ENCODE peak calls at places on chromosomes 2 and 18, in nine cellular contexts. O is cardiac fibroblast, D is cardiac muscle cell, R is GM23338, U is SK-N-SH, G is transverse colon, M is epithelial cell of proximal tubule, W is IMR-90, Z is fibroblast of mammary gland. A is an unnamed sample.

GRCh38 chr18:67117804-67118203 is 398.7 kb downstream of the DSEL start:
- DNase-seq in O (peak), D (no peak), R (no peak), U (no peak), G (no peak), M (peak), W (no peak), Z (peak), A (no peak)

GRCh38 chr2:165203689-165204559 is at the start of gene SCN3A:
- DNase-seq in O (peak), D (peak), R (peak), U (peak), G (peak), M (no peak), W (peak), Z (peak), A (peak)

GRCh38 chr18:67665266-67665665 is 148.7 kb upstream of the DSEL start:
- DNase-seq in O (peak), D (peak), R (peak), U (no peak), G (no peak), M (peak), W (peak), Z (peak), A (no peak)

GRCh38 chr2:46036929-46037328 is 260.3 kb upstream of the EPAS1 start:
- DNase-seq in O (no peak), D (peak), R (no peak), U (no peak), G (no peak), M (no peak), W (peak), Z (peak), A (no peak)

GRCh38 chr18:70221911-70222278 is 16.4 kb upstream of the RTTN start:
- DNase-seq in O (no peak), D (no peak), R (no peak), U (no peak), G (no peak), M (no peak), W (no peak), Z (no peak), A (no peak)

GRCh38 chr2:197708331-197708730 is 3.2 kb downstream of the MARS2 start:
- DNase-seq in O (peak), D (peak), R (no peak), U (no peak), G (no peak), M (no peak), W (peak), Z (peak), A (no peak)

GRCh38 chr2:8312221-8312620 is 369.6 kb upstream of the ID2 start:
- DNase-seq in O (no peak), D (no peak), R (no peak), U (no peak), G (no peak), M (no peak), W (no peak), Z (no peak), A (peak)

GRCh38 chr2:223123859-223124610 is 72.0 kb downstream of the KCNE4 start:
- DNase-seq in O (peak), D (peak), R (no peak), U (no peak), G (no peak), M (no peak), W (peak), Z (peak), A (peak)

GRCh38 chr2:68715353-68716041 is 19.1 kb upstream of the ARHGAP25 start:
- DNase-seq in O (peak), D (peak), R (peak), U (peak), G (peak), M (peak), W (peak), Z (peak), A (peak)

GRCh38 chr18:42064109-42064508 is 109.1 kb downstream of the PIK3C3 start:
- DNase-seq in O (no peak), D (no peak), R (no peak), U (no peak), G (no peak), M (no peak), W (peak), Z (no peak), A (no peak)

GRCh38 chr2:149371476-149371875 is 41.1 kb downstream of the LYPD6 start:
- DNase-seq in O (no peak), D (no peak), R (no peak), U (no peak), G (no peak), M (no peak), W (no peak), Z (no peak), A (no peak)

GRCh38 chr2:188787002-188787660 is 187.0 kb upstream of the COL3A1 start:
- DNase-seq in O (peak), D (peak), R (no peak), U (no peak), G (no peak), M (no peak), W (peak), Z (peak), A (no peak)

GRCh38 chr18:44895176-44895798 is 214.6 kb downstream of the SETBP1 start:
- DNase-seq in O (peak), D (peak), R (no peak), U (peak), G (peak), M (peak), W (peak), Z (peak), A (peak)

GRCh38 chr2:239870276-239870675 is 154.9 kb downstream of the NDUFA10 start:
- DNase-seq in O (no peak), D (no peak), R (no peak), U (no peak), G (no peak), M (no peak), W (no peak), Z (no peak), A (no peak)

GRCh38 chr2:177784449-177784845 is 288.1 kb downstream of the PDE11A start:
- DNase-seq in O (peak), D (peak), R (no peak), U (no peak), G (no peak), M (no peak), W (peak), Z (peak), A (no peak)

GRCh38 chr2:38763226-38763625 is 12.1 kb upstream of the SRSF7 start:
- DNase-seq in O (no peak), D (no peak), R (no peak), U (no peak), G (no peak), M (no peak), W (no peak), Z (no peak), A (no peak)

GRCh38 chr18:40235881-40236280 is 1719.2 kb upstream of the PIK3C3 start:
- DNase-seq in O (no peak), D (no peak), R (no peak), U (no peak), G (no peak), M (no peak), W (no peak), Z (no peak), A (no peak)

GRCh38 chr2:120176526-120176925 is 46.7 kb downstream of the TMEM185B start:
- DNase-seq in O (no peak), D (no peak), R (no peak), U (no peak), G (no peak), M (no peak), W (no peak), Z (no peak), A (no peak)

GRCh38 chr18:3869848-3870247 is 419.9 kb downstream of the TGIF1 start:
- DNase-seq in O (peak), D (peak), R (peak), U (peak), G (no peak), M (no peak), W (peak), Z (peak), A (peak)

GRCh38 chr2:180910831-180911665 is 69.4 kb upstream of the UBE2E3 start:
- DNase-seq in O (peak), D (no peak), R (peak), U (no peak), G (no peak), M (no peak), W (peak), Z (peak), A (no peak)

GRCh38 chr18:55449412-55450140 is 138.4 kb downstream of the TCF4 start:
- DNase-seq in O (no peak), D (no peak), R (no peak), U (no peak), G (no peak), M (no peak), W (no peak), Z (no peak), A (no peak)

GRCh38 chr2:236177604-236177966 is 9.4 kb upstream of the GBX2 start:
- DNase-seq in O (peak), D (peak), R (peak), U (peak), G (peak), M (no peak), W (peak), Z (peak), A (peak)

GRCh38 chr2:13046557-13047165 is 329.9 kb downstream of the TRIB2 start:
- DNase-seq in O (peak), D (peak), R (peak), U (no peak), G (no peak), M (no peak), W (peak), Z (peak), A (peak)

GRCh38 chr18:23643815-23644214 is 18.9 kb downstream of the ANKRD29 start:
- DNase-seq in O (no peak), D (no peak), R (no peak), U (no peak), G (no peak), M (no peak), W (no peak), Z (no peak), A (no peak)

GRCh38 chr2:110101280-110101844 is 14.3 kb downstream of the MALL start:
- DNase-seq in O (peak), D (peak), R (peak), U (peak), G (peak), M (peak), W (peak), Z (peak), A (no peak)

GRCh38 chr18:50644807-50645206 is 84.9 kb downstream of the MAPK4 start:
- DNase-seq in O (no peak), D (peak), R (peak), U (peak), G (no peak), M (no peak), W (no peak), Z (no peak), A (peak)

GRCh38 chr2:17538022-17538843 is 2.3 kb upstream of the VSNL1 start:
- DNase-seq in O (peak), D (peak), R (peak), U (peak), G (peak), M (peak), W (peak), Z (peak), A (no peak)

GRCh38 chr2:220473611-220474010 is 846.2 kb downstream of the SLC4A3 start:
- DNase-seq in O (no peak), D (peak), R (no peak), U (no peak), G (no peak), M (no peak), W (peak), Z (peak), A (no peak)

GRCh38 chr2:224210495-224211472 is 171.7 kb upstream of the SERPINE2 start:
- DNase-seq in O (no peak), D (no peak), R (no peak), U (peak), G (no peak), M (no peak), W (no peak), Z (no peak), A (no peak)

GRCh38 chr2:102915128-102915527 is 153.3 kb downstream of the TMEM182 start:
- DNase-seq in O (peak), D (peak), R (no peak), U (no peak), G (no peak), M (no peak), W (peak), Z (peak), A (no peak)

GRCh38 chr2:18047896-18048657 is 169.6 kb downstream of the KCNS3 start:
- DNase-seq in O (peak), D (peak), R (no peak), U (no peak), G (no peak), M (peak), W (peak), Z (no peak), A (no peak)

DNA sequence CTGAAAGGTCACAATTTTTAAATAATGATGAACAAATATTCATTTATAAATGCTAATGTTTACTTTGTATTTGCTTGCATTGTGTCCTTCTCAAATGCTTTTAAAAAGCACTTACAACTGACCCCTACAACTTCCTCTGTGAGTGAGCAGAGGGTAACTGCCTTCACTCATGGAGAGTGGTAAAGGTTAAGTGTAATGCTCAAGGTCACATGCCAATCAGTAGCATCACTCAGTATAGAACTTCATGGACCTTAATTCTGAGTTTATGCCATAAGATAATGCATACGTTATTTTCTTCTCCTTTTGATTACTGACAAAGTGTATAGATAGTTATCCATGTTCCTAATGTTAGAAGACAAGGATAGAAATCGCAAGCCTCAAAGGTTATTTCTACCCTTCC is 91.8 kb upstream of the SERTAD2 start:
- DNase-seq in O (no peak), D (no peak), R (no peak), U (no peak), G (no peak), M (no peak), W (no peak), Z (no peak), A (no peak)
- H3K4me3 ChIP-seq in O (no peak), D (no peak), R (no peak), U (no peak), G (no peak), M (no peak), W (no peak), Z (no peak), A (no peak)

GRCh38 chr2:27133905-27134780 is at the start of gene PREB:
- DNase-seq in O (peak), D (peak), R (peak), U (peak), G (peak), M (peak), W (peak), Z (peak), A (peak)
- TF ChIP-seq CTCF in O (peak), D (peak), R (peak), U (peak), G (no peak), M (peak), W (peak), Z (peak), A (peak)

GRCh38 chr18:35804377-35804776 is 168.1 kb upstream of the RMP24 start:
- DNase-seq in O (no peak), D (no peak), R (no peak), U (no peak), G (no peak), M (no peak), W (no peak), Z (no peak), A (no peak)

GRCh38 chr18:35810505-35810904 is 162.0 kb upstream of the RMP24 start:
- DNase-seq in O (no peak), D (no peak), R (no peak), U (no peak), G (no peak), M (no peak), W (no peak), Z (no peak), A (no peak)

GRCh38 chr18:35811896-35812295 is 160.6 kb upstream of the RMP24 start:
- DNase-seq in O (peak), D (no peak), R (no peak), U (no peak), G (no peak), M (no peak), W (no peak), Z (peak), A (no peak)

GRCh38 chr18:35807942-35808341 is 164.5 kb upstream of the RMP24 start:
- DNase-seq in O (no peak), D (no peak), R (no peak), U (no peak), G (no peak), M (no peak), W (no peak), Z (no peak), A (no peak)

DNA sequence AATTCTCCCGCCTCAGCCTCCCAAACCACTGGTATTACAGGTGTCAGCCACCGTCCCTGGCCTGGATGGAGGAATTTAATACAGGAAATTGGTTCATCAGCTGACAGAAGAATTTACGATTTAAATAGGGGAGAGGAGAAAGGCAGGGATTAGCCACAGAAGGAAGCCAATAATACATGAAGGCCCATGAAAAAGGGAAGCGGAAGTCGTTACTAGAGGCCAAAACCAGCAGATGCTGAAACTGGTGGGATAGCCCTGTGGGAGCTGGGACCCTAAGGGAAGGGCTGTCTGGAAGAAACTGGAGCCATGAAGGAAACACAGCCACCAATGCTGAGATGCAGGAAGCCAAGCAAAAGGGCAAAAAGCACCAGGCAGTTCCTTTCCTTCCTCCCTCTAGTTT is 163.7 kb upstream of the RMP24 start:
- DNase-seq in O (no peak), D (no peak), R (no peak), U (no peak), G (no peak), M (no peak), W (no peak), Z (no peak), A (no peak)
- H3K4me3 ChIP-seq in O (no peak), D (no peak), R (no peak), U (no peak), G (no peak), M (no peak), W (no peak), Z (no peak), A (no peak)

GRCh38 chr18:80136679-80137078 is 27.6 kb downstream of the ADNP2 start:
- DNase-seq in O (no peak), D (no peak), R (no peak), U (peak), G (no peak), M (no peak), W (no peak), Z (no peak), A (no peak)

GRCh38 chr18:80143876-80144275 is 34.8 kb downstream of the ADNP2 start:
- DNase-seq in O (peak), D (peak), R (no peak), U (no peak), G (no peak), M (no peak), W (peak), Z (peak), A (no peak)

GRCh38 chr18:80137976-80138375 is 28.9 kb downstream of the ADNP2 start:
- DNase-seq in O (no peak), D (no peak), R (no peak), U (no peak), G (no peak), M (no peak), W (no peak), Z (no peak), A (no peak)

GRCh38 chr18:80137137-80137536 is 28.1 kb downstream of the ADNP2 start:
- DNase-seq in O (no peak), D (no peak), R (no peak), U (no peak), G (no peak), M (no peak), W (no peak), Z (no peak), A (no peak)

GRCh38 chr18:80140455-80140985 is 31.5 kb downstream of the ADNP2 start:
- DNase-seq in O (no peak), D (no peak), R (no peak), U (no peak), G (no peak), M (no peak), W (no peak), Z (no peak), A (no peak)
- TF ChIP-seq CTCF in O (no peak), D (no peak), R (no peak), U (no peak), G (no peak), M (no peak), W (no peak), Z (no peak), A (no peak)

GRCh38 chr18:47903809-47904208 is 26.6 kb downstream of the SMAD2 start:
- DNase-seq in O (no peak), D (no peak), R (no peak), U (no peak), G (no peak), M (no peak), W (no peak), Z (no peak), A (no peak)
- H3K4me3 ChIP-seq in O (no peak), D (no peak), R (peak), U (no peak), G (no peak), M (no peak), W (no peak), Z (no peak), A (no peak)

GRCh38 chr2:71779306-71779855 is 326.0 kb downstream of the DYSF start:
- DNase-seq in O (peak), D (peak), R (no peak), U (no peak), G (no peak), M (no peak), W (peak), Z (peak), A (no peak)

GRCh38 chr2:71780162-71780561 is 326.8 kb downstream of the DYSF start:
- DNase-seq in O (no peak), D (no peak), R (no peak), U (no peak), G (no peak), M (no peak), W (no peak), Z (no peak), A (no peak)

GRCh38 chr2:71776227-71776626 is 322.9 kb downstream of the DYSF start:
- DNase-seq in O (no peak), D (no peak), R (no peak), U (no peak), G (no peak), M (no peak), W (no peak), Z (no peak), A (no peak)

GRCh38 chr2:71777946-71778345 is 324.6 kb downstream of the DYSF start:
- DNase-seq in O (no peak), D (no peak), R (no peak), U (no peak), G (no peak), M (no peak), W (no peak), Z (no peak), A (no peak)

GRCh38 chr2:71778514-71779305 is 325.3 kb downstream of the DYSF start:
- DNase-seq in O (no peak), D (no peak), R (peak), U (no peak), G (no peak), M (no peak), W (no peak), Z (no peak), A (no peak)
- TF ChIP-seq CTCF in O (no peak), D (peak), R (no peak), U (peak), G (no peak), M (peak), W (no peak), Z (peak), A (no peak)

DNA sequence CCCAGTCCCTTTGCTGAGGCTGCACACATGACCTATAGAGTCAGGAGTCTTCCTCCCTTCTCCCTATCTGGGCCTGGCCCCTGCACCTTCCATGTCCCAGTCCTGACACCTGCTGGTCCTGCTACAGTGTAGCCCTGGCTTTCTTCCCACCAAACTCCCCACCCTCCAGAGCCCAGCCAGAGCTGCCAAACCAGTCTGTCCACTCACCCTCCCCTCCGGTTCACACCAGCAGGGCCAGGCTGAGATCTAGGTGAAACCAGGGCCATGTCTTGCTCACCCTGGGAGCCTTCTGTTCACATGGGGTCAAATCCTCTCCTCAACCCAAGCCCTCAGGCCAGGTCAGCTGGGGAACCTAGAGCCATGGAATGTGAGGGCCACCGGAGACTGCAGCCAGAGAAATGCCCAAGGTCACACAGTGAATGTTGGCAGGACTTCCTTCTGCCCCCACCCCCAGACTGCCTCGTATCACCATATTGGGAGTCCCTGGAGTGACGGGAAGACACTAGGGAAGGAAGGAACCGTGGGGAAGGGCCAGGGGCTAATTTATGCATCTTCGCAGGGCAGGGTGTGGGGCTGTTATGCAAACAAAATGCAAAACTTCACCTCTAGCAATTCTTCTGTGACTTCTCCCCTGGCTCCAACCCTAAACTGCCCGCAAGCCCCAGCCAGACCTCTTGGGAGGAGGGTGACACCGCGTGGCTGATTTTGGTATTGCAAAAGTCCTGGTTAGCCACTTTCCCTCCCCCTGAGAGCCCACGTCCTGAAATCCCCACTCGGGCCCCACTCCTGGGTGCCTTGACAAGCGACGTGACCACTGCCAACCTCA is 14.6 kb downstream of the TNS1 start:
- DNase-seq in O (peak), D (peak), R (peak), U (peak), G (peak), M (peak), W (peak), Z (peak), A (peak)
- H3K4me3 ChIP-seq in O (no peak), D (no peak), R (peak), U (no peak), G (no peak), M (no peak), W (no peak), Z (no peak), A (no peak)

A was measured in GM12865.